ENCODE peak calls at places on chromosomes 11 and 22, in five cellular contexts. N, S, M, H and A are unnamed samples.

GRCh38 chr22:23098718-23099524 is 28.6 kb downstream of the GNAZ start:
- DNase-seq in N (peak; percentile 84), S (peak; percentile 56), M (no peak), H (no peak), A (peak; percentile 29)

GRCh38 chr11:7639643-7640025 is 33.7 kb downstream of the CYB5R2 start:
- DNase-seq in N (no peak), S (peak; percentile 83), M (no peak), H (no peak), A (no peak)

GRCh38 chr22:30238661-30239420 is 7.7 kb downstream of the LIF start:
- DNase-seq in N (peak; percentile 71), S (peak; percentile 47), M (peak; percentile 85), H (no peak), A (no peak)

GRCh38 chr22:36772451-36772850 is 3.5 kb downstream of the IFT27 start:
- DNase-seq in N (no peak), S (no peak), M (peak; percentile 2), H (no peak), A (no peak)

GRCh38 chr11:112113539-112114457 is 27.1 kb downstream of the SDHD start:
- DNase-seq in N (no peak), S (no peak), M (peak; percentile 61), H (peak; percentile 31), A (peak; percentile 11)

GRCh38 chr11:65204646-65205601 is 23.2 kb downstream of the CAPN1 start:
- DNase-seq in N (peak; percentile 50), S (no peak), M (peak; percentile 98), H (no peak), A (no peak)

GRCh38 chr11:29260939-29261705 is 755.7 kb downstream of the KCNA4 start:
- DNase-seq in N (no peak), S (no peak), M (no peak), H (no peak), A (no peak)

GRCh38 chr11:108221981-108222685 is at the start of gene NPAT:
- DNase-seq in N (no peak), S (no peak), M (no peak), H (no peak), A (no peak)

GRCh38 chr22:41248758-41249157 is 8.0 kb upstream of the CHADL start:
- DNase-seq in N (no peak), S (no peak), M (no peak), H (no peak), A (no peak)

GRCh38 chr22:22431271-22432220 is 77.0 kb downstream of the ZNF280B start:
- DNase-seq in N (peak; percentile 87), S (peak; percentile 72), M (peak; percentile 84), H (no peak), A (no peak)

GRCh38 chr11:118622376-118623290 is 15.2 kb downstream of the PHLDB1 start:
- DNase-seq in N (peak; percentile 71), S (no peak), M (no peak), H (peak; percentile 69), A (peak; percentile 93)

GRCh38 chr11:87454246-87454645 is 416.5 kb downstream of the TMEM135 start:
- DNase-seq in N (no peak), S (peak; percentile 59), M (no peak), H (no peak), A (no peak)

GRCh38 chr22:17867160-17867785 is 93.0 kb upstream of the BID start:
- DNase-seq in N (peak; percentile 43), S (peak; percentile 86), M (no peak), H (no peak), A (no peak)

GRCh38 chr22:37154925-37155712 is 5.4 kb upstream of the IL2RB start:
- DNase-seq in N (no peak), S (no peak), M (no peak), H (no peak), A (no peak)

GRCh38 chr11:20397281-20397680 is 9.8 kb downstream of the PRMT3 start:
- DNase-seq in N (peak; percentile 45), S (no peak), M (peak; percentile 26), H (no peak), A (no peak)

GRCh38 chr11:134003792-134004405 is 47.1 kb upstream of the IGSF9B start:
- DNase-seq in N (no peak), S (no peak), M (no peak), H (no peak), A (no peak)

GRCh38 chr11:8838248-8838647 is 72.7 kb upstream of the AKIP1 start:
- DNase-seq in N (no peak), S (no peak), M (no peak), H (no peak), A (no peak)

GRCh38 chr22:46036558-46037408 is 59.8 kb upstream of the WNT7B start:
- DNase-seq in N (peak; percentile 58), S (peak; percentile 59), M (peak; percentile 86), H (no peak), A (peak; percentile 31)

GRCh38 chr11:3855808-3856491 is 486 bp downstream of the STIM1 start:
- DNase-seq in N (peak; percentile 46), S (peak; percentile 57), M (peak; percentile 72), H (no peak), A (peak; percentile 64)

GRCh38 chr11:125404811-125405481 is 91.1 kb downstream of the FEZ1 start:
- DNase-seq in N (peak; percentile 82), S (peak; percentile 63), M (peak; percentile 95), H (no peak), A (peak; percentile 80)

GRCh38 chr11:15779518-15779917 is 576.8 kb downstream of the SOX6 start:
- DNase-seq in N (no peak), S (no peak), M (no peak), H (no peak), A (no peak)

GRCh38 chr22:48868554-48868953 is 959.1 kb downstream of the BRD1 start:
- DNase-seq in N (no peak), S (no peak), M (no peak), H (no peak), A (no peak)

GRCh38 chr11:66121453-66121852 is 51.4 kb downstream of the PACS1 start:
- DNase-seq in N (no peak), S (no peak), M (no peak), H (no peak), A (no peak)

GRCh38 chr22:41274856-41275255 is 11.1 kb downstream of the RANGAP1 start:
- DNase-seq in N (peak; percentile 82), S (no peak), M (peak; percentile 8), H (no peak), A (no peak)

GRCh38 chr11:3950996-3951662 is 95.7 kb downstream of the STIM1 start:
- DNase-seq in N (no peak), S (no peak), M (peak; percentile 41), H (no peak), A (no peak)

GRCh38 chr11:122107566-122107965 is 8.4 kb downstream of the BLID start:
- DNase-seq in N (no peak), S (no peak), M (no peak), H (no peak), A (peak; percentile 64)

GRCh38 chr11:48052183-48053040 is 72.1 kb downstream of the PTPRJ start:
- DNase-seq in N (no peak), S (peak; percentile 25), M (peak; percentile 45), H (peak; percentile 77), A (no peak)

GRCh38 chr11:108669711-108670110 is 4.8 kb downstream of the DDX10 start:
- DNase-seq in N (no peak), S (no peak), M (no peak), H (no peak), A (no peak)

GRCh38 chr11:112265659-112266409 is 5.2 kb upstream of the PLET1 start:
- DNase-seq in N (peak; percentile 26), S (no peak), M (no peak), H (no peak), A (no peak)

GRCh38 chr11:74611369-74611861 is 19.0 kb downstream of the POLD3 start:
- DNase-seq in N (no peak), S (no peak), M (no peak), H (peak; percentile 21), A (no peak)

GRCh38 chr11:33564856-33565453 is 135.7 kb downstream of the C11orf91 start:
- DNase-seq in N (peak; percentile 26), S (no peak), M (peak; percentile 43), H (no peak), A (no peak)

GRCh38 chr11:73521621-73522020 is 76.3 kb downstream of the FAM168A start:
- DNase-seq in N (no peak), S (no peak), M (no peak), H (no peak), A (no peak)

GRCh38 chr11:1101318-1102089 is 26.8 kb downstream of the MUC2 start:
- DNase-seq in N (no peak), S (no peak), M (no peak), H (no peak), A (no peak)

DNA sequence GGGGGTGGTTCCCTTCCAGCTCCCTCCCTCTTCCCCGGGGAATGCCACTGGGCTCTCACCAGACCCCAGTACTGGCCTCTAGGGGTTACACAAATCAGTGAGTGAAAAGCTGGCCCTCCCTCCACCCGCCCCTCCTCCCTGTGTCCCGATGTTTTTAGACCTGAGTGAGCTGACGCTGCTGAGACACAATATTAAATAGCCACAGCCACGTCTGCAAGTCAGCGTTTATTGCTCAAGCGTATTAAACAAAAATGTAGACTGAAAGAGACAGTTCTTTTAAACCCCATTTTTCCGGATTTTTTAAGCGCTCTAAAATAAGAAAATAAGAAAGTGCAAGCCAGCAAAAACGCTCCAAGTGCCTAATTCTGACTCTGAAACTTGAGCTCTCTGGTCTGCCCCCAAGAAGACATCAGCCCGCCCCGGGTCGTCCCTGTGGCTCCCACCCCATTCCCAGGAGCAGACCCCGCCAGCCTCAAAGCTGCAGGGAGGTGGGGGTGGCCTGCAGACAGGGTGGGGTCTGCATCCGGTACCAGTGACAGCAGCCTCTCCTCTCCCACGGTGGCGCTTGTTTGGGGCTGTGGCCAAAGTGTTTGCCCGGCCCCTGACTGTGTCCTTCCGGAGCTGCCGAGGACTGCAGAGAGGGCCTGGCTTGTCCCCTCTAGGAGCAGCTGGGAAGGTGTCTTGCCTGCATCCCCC is 1.2 kb upstream of the TTLL8 start:
- DNase-seq in N (no peak), S (no peak), M (peak; percentile 98), H (no peak), A (no peak)
- H3K4me3 ChIP-seq in N (no peak overlapping the region), S (no peak overlapping the region), M (peak overlapping the region; percentile 57), H (no peak overlapping the region), A (no peak overlapping the region)

GRCh38 chr11:67275606-67276409 is 9.5 kb downstream of the GRK2 start:
- DNase-seq in N (no peak), S (no peak), M (peak; percentile 31), H (no peak), A (no peak)

GRCh38 chr11:67277231-67277961 is 11.1 kb downstream of the GRK2 start:
- DNase-seq in N (peak; percentile 85), S (peak; percentile 94), M (peak; percentile 95), H (no peak), A (peak; percentile 70)

GRCh38 chr11:67278135-67278938 is 10.8 kb upstream of the ANKRD13D start:
- DNase-seq in N (no peak), S (no peak), M (no peak), H (no peak), A (no peak)

GRCh38 chr11:67274768-67275605 is 8.7 kb downstream of the GRK2 start:
- DNase-seq in N (no peak), S (peak; percentile 29), M (peak; percentile 46), H (no peak), A (peak; percentile 26)

GRCh38 chr11:67276821-67277230 is 10.6 kb downstream of the GRK2 start:
- DNase-seq in N (no peak), S (peak; percentile 65), M (peak; percentile 83), H (no peak), A (no peak)
- H3K4me3 ChIP-seq in N (no peak overlapping the region), S (peak overlapping the region; percentile 21), M (no peak overlapping the region), H (no peak overlapping the region), A (peak overlapping the region; percentile 45)

GRCh38 chr11:46001427-46002049 is 79.1 kb downstream of the LARGE2 start:
- DNase-seq in N (no peak), S (no peak), M (no peak), H (peak; percentile 76), A (no peak)
- H3K4me3 ChIP-seq in N (no peak overlapping the region), S (no peak overlapping the region), M (no peak overlapping the region), H (no peak overlapping the region), A (no peak overlapping the region)

GRCh38 chr11:71999360-71999759 is 651 bp downstream of the IL18BP start:
- DNase-seq in N (peak; percentile 57), S (no peak), M (no peak), H (no peak), A (no peak)
- H3K4me3 ChIP-seq in N (no peak overlapping the region), S (peak overlapping the region; percentile 1), M (no peak overlapping the region), H (no peak overlapping the region), A (no peak overlapping the region)